ENCODE peak calls at places on chromosomes 2 and 18, in nine cellular contexts. G, B, K, J, A, L, E, Q and M are unnamed samples.

GRCh38 chr2:4635289-4635688 is 931.9 kb downstream of the DCDC2C start:
- DNase-seq in G (no peak), B (no peak), K (no peak), J (no peak), A (no peak), L (no peak), E (no peak), Q (no peak), M (no peak)

GRCh38 chr18:74906189-74906588 is 302.8 kb downstream of the PTGR3 start:
- DNase-seq in G (no peak), B (no peak), K (no peak), J (no peak), A (no peak), L (no peak), E (no peak), Q (no peak), M (no peak)

GRCh38 chr18:23211146-23211545 is 75.9 kb downstream of the CABLES1 start:
- DNase-seq in G (no peak), B (no peak), K (no peak), J (no peak), A (no peak), L (no peak), E (no peak), Q (no peak), M (no peak)

GRCh38 chr2:109063326-109063670 is 65.7 kb upstream of the SH3RF3 start:
- DNase-seq in G (no peak), B (no peak), K (no peak), J (no peak), A (no peak), L (no peak), E (peak), Q (no peak), M (no peak)

GRCh38 chr2:53490659-53491058 is 276.9 kb upstream of the CHAC2 start:
- DNase-seq in G (peak), B (no peak), K (no peak), J (peak), A (no peak), L (peak), E (no peak), Q (peak), M (no peak)

GRCh38 chr2:98750593-98751282 is 19.8 kb upstream of the MGAT4A start:
- DNase-seq in G (no peak), B (no peak), K (no peak), J (no peak), A (no peak), L (no peak), E (no peak), Q (no peak), M (no peak)

GRCh38 chr2:17416891-17417391 is 101.3 kb downstream of the RAD51AP2 start:
- DNase-seq in G (peak), B (no peak), K (peak), J (peak), A (no peak), L (peak), E (no peak), Q (no peak), M (peak)

GRCh38 chr2:21367421-21367820 is 243.7 kb downstream of the TDRD15 start:
- DNase-seq in G (no peak), B (no peak), K (peak), J (no peak), A (no peak), L (no peak), E (no peak), Q (no peak), M (no peak)

GRCh38 chr2:188181884-188182283 is 109.8 kb upstream of the GULP1 start:
- DNase-seq in G (no peak), B (no peak), K (no peak), J (no peak), A (no peak), L (no peak), E (no peak), Q (no peak), M (no peak)

GRCh38 chr2:121796239-121796638 is 40.8 kb downstream of the TSN start:
- DNase-seq in G (no peak), B (no peak), K (no peak), J (no peak), A (no peak), L (no peak), E (no peak), Q (no peak), M (no peak)

GRCh38 chr2:173785813-173786212 is 179.4 kb downstream of the SP3 start:
- DNase-seq in G (no peak), B (no peak), K (no peak), J (no peak), A (no peak), L (no peak), E (no peak), Q (no peak), M (no peak)

GRCh38 chr2:3033315-3033714 is 344.3 kb downstream of the EIPR1 start:
- DNase-seq in G (no peak), B (no peak), K (no peak), J (no peak), A (no peak), L (no peak), E (no peak), Q (no peak), M (no peak)

GRCh38 chr2:98615481-98615880 is 7.1 kb downstream of the UNC50 start:
- DNase-seq in G (no peak), B (no peak), K (no peak), J (no peak), A (peak), L (peak), E (no peak), Q (no peak), M (no peak)

GRCh38 chr2:15122915-15123314 is 438.2 kb downstream of the NBAS start:
- DNase-seq in G (no peak), B (no peak), K (no peak), J (peak), A (peak), L (no peak), E (no peak), Q (no peak), M (no peak)

GRCh38 chr2:235676536-235676799 is 182.6 kb downstream of the AGAP1 start:
- DNase-seq in G (no peak), B (no peak), K (no peak), J (no peak), A (no peak), L (no peak), E (no peak), Q (no peak), M (no peak)

GRCh38 chr18:58313491-58314032 is 269.5 kb downstream of the NEDD4L start:
- DNase-seq in G (no peak), B (no peak), K (no peak), J (peak), A (no peak), L (no peak), E (peak), Q (peak), M (no peak)

DNA sequence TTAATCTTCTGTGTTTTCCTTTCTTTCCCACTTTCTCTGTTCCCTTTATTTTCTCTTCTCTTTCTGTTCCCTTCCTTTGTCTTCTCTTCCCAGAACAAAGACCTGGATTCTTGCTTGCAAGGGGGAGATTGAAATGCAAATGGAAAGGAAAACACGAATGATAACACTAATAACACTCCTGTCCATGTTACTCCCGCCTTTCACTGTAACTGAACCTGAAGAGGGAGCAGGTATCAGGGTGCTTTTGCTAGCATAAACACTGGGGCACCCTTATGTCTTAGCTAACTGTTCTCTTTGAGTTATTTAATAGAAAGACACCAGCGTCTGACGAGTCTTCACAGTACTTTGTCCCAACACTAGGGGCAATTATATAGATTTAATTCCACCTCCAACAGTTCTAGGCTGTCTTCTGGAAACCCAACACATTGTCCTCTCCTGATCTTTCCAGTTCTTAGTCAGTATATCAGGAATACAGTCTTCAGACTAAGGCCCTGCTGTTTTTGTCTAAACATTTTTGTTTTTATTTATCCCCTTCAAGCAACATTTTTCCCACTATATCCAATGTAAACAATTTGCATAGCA is 99.2 kb downstream of the PTPRM start:
- DNase-seq in G (no peak), B (no peak), K (no peak), J (no peak), A (no peak), L (no peak), E (no peak), Q (no peak), M (no peak)
- TF ChIP-seq CTCF in G (no peak), B (no peak), K (no peak), J (no peak), A (no peak), L (no peak), E (no peak), Q (no peak), M (no peak)

DNA sequence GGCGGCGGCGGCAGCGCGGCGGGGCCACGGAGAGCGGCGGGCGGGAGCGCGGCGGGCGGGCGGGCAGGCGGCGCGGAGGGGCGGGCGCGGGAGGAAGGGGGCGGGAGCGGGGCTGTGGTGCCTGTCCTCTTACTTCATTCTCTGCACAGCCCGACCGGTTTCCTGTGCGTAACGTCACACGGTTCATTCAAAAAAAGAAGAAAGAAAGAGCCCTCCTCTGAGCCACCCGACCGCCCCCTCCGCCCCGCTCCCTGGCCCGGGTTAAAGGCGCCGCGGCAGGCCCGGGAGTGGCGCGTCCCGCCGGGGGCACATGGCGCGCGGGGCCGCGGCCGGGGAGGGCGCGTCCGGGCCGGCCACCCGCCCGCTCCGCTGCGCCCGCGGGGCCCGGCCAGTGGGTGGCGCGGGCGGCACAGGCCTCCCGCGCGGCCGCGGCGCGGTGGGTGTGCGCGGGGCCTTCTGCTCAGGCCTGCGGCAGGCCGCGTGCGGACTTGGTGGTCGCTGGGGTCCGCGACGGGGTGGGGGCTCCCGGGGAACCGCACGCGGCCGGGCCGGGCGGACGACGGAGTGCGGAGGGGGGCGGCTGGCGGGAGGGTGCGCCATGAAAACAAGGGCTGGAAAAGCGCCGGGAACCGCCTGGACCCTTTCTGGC is 596 bp upstream of the BCL2 start:
- DNase-seq in G (peak), B (peak), K (peak), J (peak), A (peak), L (peak), E (peak), Q (peak), M (peak)
- TF ChIP-seq CTCF in G (no peak), B (no peak), K (no peak), J (no peak), A (no peak), L (no peak), E (no peak), Q (no peak), M (no peak)

DNA sequence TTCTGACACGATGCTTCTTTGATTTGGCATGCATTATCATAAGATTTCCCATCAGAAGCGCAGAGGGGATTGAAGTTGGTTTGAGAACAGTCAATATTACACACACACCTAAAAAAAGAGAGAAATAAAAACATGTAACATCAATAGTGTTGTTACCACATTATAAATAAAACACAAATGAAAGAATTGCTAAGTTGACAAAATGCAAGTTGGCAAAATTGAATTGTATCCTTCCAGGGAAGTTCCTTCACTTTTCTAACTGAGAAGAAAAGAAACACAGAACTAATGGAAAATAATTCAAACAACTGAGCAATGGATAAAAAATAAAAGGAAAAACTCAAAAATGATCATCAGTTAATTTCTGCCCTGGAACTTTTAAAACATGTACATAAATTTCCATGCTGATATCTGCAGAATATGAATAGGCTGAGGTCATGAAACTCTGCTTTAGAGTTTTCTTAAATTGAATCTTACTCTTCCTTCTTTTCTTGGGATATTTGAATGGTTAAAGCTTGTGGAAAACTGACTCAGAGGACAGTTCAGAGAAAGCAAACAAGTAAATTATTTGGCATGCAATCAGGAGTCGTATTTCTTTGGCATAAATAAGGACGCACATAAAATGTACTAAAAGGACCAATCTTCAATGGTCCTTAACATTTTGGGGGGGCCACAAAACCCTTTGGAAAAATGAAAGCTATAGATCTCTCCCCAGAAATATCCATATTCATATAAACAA is 152.4 kb upstream of the CAVIN2 start:
- DNase-seq in G (no peak), B (no peak), K (no peak), J (no peak), A (no peak), L (no peak), E (no peak), Q (no peak), M (no peak)
- TF ChIP-seq CTCF in G (no peak), B (no peak), K (no peak), J (no peak), A (no peak), L (no peak), E (no peak), Q (no peak), M (no peak)

DNA sequence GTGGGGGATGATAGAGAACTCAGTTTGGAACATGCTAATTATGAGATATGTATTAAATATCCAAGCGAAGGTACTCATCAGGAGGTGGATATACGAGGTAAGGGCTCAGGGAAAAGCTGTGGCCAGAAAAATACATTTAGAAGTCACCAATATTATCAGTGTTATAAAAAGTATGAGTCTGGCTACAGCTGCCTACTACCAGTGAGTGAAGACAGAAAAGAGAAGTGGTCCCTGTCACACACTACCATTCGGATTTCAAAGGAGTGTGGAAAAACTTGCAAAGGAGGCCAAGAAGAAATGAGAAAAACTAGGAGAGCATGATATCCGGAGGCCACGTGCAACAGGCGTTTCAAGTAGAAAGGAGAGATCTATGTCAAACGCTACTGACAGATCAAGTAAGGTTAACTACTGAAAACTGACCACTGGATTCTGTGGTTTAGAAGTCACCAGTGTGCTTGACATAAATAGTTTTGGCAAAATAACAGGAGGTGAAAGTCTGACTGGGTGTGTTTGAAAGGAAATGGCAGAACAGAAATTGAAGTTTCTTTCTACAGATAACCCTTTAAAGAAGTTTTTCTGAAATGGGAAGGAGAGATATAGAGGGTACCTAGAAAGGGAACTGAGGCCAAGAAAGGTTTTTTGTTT is 118.7 kb upstream of the DNMT3A start:
- DNase-seq in G (no peak), B (no peak), K (no peak), J (no peak), A (no peak), L (no peak), E (no peak), Q (no peak), M (no peak)
- TF ChIP-seq CTCF in G (no peak), B (no peak), K (no peak), J (no peak), A (no peak), L (no peak), E (no peak), Q (no peak), M (no peak)

GRCh38 chr2:238155051-238155760 is 3.6 kb upstream of the ERFE start:
- DNase-seq in G (peak), B (no peak), K (no peak), J (peak), A (no peak), L (peak), E (no peak), Q (peak), M (peak)

GRCh38 chr2:238151628-238152235 is 7.0 kb upstream of the ERFE start:
- DNase-seq in G (no peak), B (no peak), K (no peak), J (no peak), A (no peak), L (no peak), E (no peak), Q (no peak), M (no peak)

GRCh38 chr2:238151205-238151604 is 7.6 kb upstream of the ERFE start:
- DNase-seq in G (no peak), B (no peak), K (no peak), J (no peak), A (no peak), L (no peak), E (no peak), Q (no peak), M (no peak)

GRCh38 chr2:238154570-238154969 is 4.2 kb upstream of the ERFE start:
- DNase-seq in G (no peak), B (no peak), K (no peak), J (no peak), A (no peak), L (no peak), E (no peak), Q (no peak), M (no peak)

DNA sequence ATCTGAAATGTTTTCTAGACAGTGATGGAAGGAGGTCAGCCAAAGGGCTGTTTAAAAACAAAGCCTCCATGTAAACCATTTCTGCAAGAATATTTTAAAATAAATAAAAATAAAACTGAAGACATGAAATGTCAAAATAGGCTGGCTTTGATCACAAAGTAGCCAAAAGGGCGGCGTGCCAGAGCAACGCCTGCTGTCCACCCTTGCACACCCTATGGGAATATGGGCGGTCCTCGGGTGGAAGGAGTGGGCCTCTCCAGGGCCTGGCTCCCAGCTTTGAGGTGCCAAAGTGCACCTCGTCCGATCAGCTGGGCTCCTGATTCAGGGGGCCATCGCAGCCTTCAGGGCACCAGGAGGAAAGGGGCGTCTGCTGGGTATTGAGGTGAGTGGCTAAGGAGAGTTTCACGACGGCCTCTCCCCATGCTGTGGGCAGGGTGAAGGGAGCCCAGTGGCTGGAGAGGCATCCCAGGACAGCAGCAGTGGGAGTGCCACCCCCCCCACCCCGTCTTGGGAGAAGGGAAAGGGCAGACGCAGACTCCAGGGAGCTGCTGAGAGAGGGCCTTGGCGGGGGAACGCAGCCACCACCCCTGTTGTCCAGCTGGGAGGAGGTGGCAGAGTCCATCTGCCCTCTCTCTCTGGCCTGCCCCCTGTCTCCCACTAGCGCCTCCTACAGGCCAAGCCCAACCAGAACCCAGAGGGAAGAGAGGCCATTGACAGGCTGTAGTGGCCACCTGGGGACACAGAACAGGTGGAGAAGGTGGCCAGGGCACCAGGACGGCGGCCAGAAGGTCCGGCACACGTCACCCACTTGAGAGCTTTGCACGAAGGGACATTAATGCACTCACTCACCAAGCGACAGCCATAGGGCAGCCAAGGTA is 5.7 kb upstream of the ERFE start:
- DNase-seq in G (no peak), B (no peak), K (no peak), J (no peak), A (no peak), L (no peak), E (no peak), Q (no peak), M (no peak)
- TF ChIP-seq CTCF in G (peak), B (no peak), K (no peak), J (no peak), A (peak), L (peak), E (no peak), Q (no peak), M (peak)

GRCh38 chr2:158477202-158477601 is 20.4 kb downstream of the PKP4 start:
- DNase-seq in G (no peak), B (no peak), K (no peak), J (no peak), A (no peak), L (no peak), E (no peak), Q (no peak), M (no peak)

GRCh38 chr2:158478237-158478636 is 21.5 kb downstream of the PKP4 start:
- DNase-seq in G (peak), B (no peak), K (no peak), J (no peak), A (no peak), L (peak), E (no peak), Q (no peak), M (no peak)

GRCh38 chr2:158473719-158474392 is 17.1 kb downstream of the PKP4 start:
- DNase-seq in G (no peak), B (no peak), K (no peak), J (no peak), A (peak), L (no peak), E (no peak), Q (no peak), M (no peak)
- TF ChIP-seq CTCF in G (no peak), B (no peak), K (peak), J (no peak), A (no peak), L (no peak), E (no peak), Q (no peak), M (no peak)